ENCODE peak calls at places on chromosomes 4 and X, in four cellular contexts. S, U, V and L are unnamed samples.

GRCh38 chr4:10762541-10762940 is 78.0 kb upstream of the CLNK start:
- DNase-seq in S (no peak), U (peak; percentile 24), V (no peak), L (no peak)

GRCh38 chr4:96736352-96736889 is 896.5 kb downstream of the PDHA2 start:
- DNase-seq in S (no peak), U (peak; percentile 82), V (no peak), L (no peak)

GRCh38 chrX:10387011-10387410 is 230.2 kb downstream of the CLCN4 start:
- DNase-seq in S (no peak), U (peak; percentile 44), V (no peak), L (no peak)

GRCh38 chr4:132619968-132620367 is 529.1 kb upstream of the PCDH10 start:
- DNase-seq in S (no peak), U (no peak), V (no peak), L (no peak)

GRCh38 chr4:102311407-102311806 is 33.9 kb downstream of the SLC39A8 start:
- DNase-seq in S (no peak), U (no peak), V (no peak), L (no peak)

GRCh38 chrX:17298564-17298963 is 76.4 kb upstream of the NHS start:
- DNase-seq in S (no peak), U (no peak), V (no peak), L (no peak)

GRCh38 chr4:110287130-110287529 is 88.7 kb upstream of the ELOVL6 start:
- DNase-seq in S (no peak), U (peak; percentile 69), V (no peak), L (no peak)

GRCh38 chrX:53714580-53715335 is 28.2 kb upstream of the HUWE1 start:
- DNase-seq in S (no peak), U (peak; percentile 34), V (peak; percentile 25), L (peak; percentile 33)

GRCh38 chrX:154775611-154776349 is 13.1 kb downstream of the DKC1 start:
- DNase-seq in S (no peak), U (peak; percentile 29), V (peak; percentile 31), L (no peak)

GRCh38 chrX:97751735-97752134 is 868.0 kb downstream of the RPA4 start:
- DNase-seq in S (no peak), U (no peak), V (no peak), L (no peak)

GRCh38 chr4:99652596-99653436 is 4.8 kb downstream of the C4orf54 start:
- DNase-seq in S (no peak), U (no peak), V (no peak), L (no peak)

GRCh38 chrX:43707812-43708548 is 51.9 kb downstream of the MAOA start:
- DNase-seq in S (no peak), U (peak; percentile 80), V (peak; percentile 82), L (no peak)

GRCh38 chrX:23937100-23937499 is 29.3 kb downstream of the CXorf58 start:
- DNase-seq in S (no peak), U (no peak), V (no peak), L (no peak)

GRCh38 chrX:135535077-135535630 is 14.7 kb downstream of the INTS6L start:
- DNase-seq in S (no peak), U (no peak), V (no peak), L (no peak)

DNA sequence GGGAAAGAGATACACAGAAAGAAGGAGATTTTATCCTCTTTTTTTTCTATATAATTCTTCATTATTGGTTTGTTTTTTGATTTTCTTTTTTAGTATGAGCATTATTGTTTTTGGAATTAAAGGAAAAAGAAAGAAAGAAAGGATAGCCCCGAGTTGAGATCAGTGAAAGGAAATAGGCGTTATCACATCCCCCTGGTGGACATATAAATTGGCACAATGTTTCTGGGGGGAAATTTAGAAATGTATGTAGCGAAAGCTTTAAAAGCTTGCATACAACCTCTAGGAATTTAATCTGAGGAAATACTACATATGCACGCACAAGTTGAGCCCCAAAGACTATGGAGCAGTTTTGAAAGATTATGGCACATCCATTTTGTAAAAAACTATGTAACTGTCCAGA is 226.3 kb upstream of the LDB2 start:
- DNase-seq in S (no peak), U (no peak), V (no peak), L (no peak)
- TF ChIP-seq CTCF in S (peak; percentile 56), U (peak; percentile 16), V (no peak), L (no peak)

DNA sequence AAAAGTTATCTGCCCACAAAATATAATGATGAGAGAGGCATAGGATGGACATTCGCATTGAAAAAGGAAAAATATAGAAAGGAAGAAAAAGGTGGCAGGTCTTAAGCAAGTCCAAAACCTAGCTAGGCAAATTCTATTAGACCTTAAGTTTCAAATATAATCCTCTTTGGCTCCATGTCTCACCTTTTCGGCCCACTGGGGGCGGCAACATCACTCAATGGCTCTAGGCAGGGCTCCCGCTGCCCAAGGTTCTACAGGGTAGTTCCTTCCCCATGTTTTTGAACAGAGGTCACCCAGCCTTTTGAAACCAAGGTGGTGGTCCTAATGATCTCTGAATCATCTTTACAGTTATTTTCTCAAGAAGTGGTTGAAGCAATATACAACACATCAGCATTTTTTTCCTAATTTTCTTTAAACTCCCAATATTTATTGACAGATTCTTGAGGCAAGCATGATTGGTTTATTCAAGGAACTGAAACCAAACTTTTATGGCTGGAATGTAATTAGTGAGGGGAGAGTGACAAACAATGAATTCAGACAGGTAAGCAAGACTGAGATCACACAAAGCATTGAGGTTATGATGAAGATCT is 309.4 kb downstream of the ANTXR2 start:
- DNase-seq in S (no peak), U (no peak), V (no peak), L (no peak)
- TF ChIP-seq CTCF in S (no peak), U (no peak), V (no peak), L (no peak)

GRCh38 chr4:139177888-139178609 is 1.0 kb upstream of the ELF2 start:
- DNase-seq in S (peak; percentile 90), U (peak; percentile 95), V (peak; percentile 97), L (peak; percentile 81)
- TF ChIP-seq CTCF in S (no peak), U (no peak), V (no peak), L (no peak)

GRCh38 chr4:57401586-57401985 is 291.4 kb upstream of the IGFBP7 start:
- DNase-seq in S (no peak), U (no peak), V (no peak), L (no peak)

GRCh38 chr4:57404463-57404862 is 294.3 kb upstream of the IGFBP7 start:
- DNase-seq in S (no peak), U (no peak), V (no peak), L (no peak)

GRCh38 chr4:57403591-57403990 is 293.4 kb upstream of the IGFBP7 start:
- DNase-seq in S (no peak), U (no peak), V (no peak), L (no peak)

GRCh38 chr4:57410331-57411052 is 300.3 kb upstream of the IGFBP7 start:
- DNase-seq in S (no peak), U (no peak), V (no peak), L (no peak)

DNA sequence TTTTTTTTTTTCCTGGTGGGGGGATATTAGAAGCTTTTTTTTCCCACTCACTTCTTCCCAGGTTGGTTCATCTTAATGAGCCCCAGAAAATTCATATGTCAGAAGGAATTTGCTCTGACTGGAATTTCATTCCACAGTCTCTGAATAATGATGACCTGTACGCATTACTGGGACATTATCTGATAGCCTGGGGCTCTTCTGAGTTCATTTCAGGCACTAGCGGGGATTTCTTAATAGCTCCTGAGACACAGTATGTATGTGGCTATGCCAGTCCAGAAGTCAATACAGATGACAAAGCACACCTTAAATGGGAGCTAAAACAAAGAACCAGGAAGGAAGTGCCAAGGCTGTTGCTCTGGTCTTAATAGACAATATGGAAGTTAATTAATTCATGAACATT is 295.2 kb upstream of the IGFBP7 start:
- DNase-seq in S (no peak), U (peak; percentile 3), V (no peak), L (no peak)
- TF ChIP-seq CTCF in S (no peak), U (no peak), V (no peak), L (no peak)